ENCODE peak calls at places on chromosomes 13 and 19, in four cellular contexts. I is H9, M is mesendoderm, T is H1. A is an unnamed sample.

GRCh38 chr19:23283925-23284324 is 33.7 kb upstream of the ZNF724 start:
- DNase-seq in M (peak), T (peak), I (peak), A (peak)

GRCh38 chr13:47976325-47976724 is 24.7 kb downstream of the SUCLA2 start:
- DNase-seq in I (no peak), T (no peak), M (peak), A (no peak)

GRCh38 chr13:39565036-39565949 is 37.7 kb downstream of the LHFPL6 start:
- DNase-seq in T (peak), M (peak), I (peak), A (peak)

GRCh38 chr13:65932013-65932412 is 1298.1 kb downstream of the PCDH9 start:
- DNase-seq in T (no peak), M (no peak), I (no peak), A (no peak)

GRCh38 chr19:3440082-3440481 is 40.2 kb downstream of the SMIM24 start:
- DNase-seq in M (peak), T (no peak), I (peak), A (no peak)

GRCh38 chr19:28908941-28909340 is 304.0 kb downstream of the UQCRFS1 start:
- DNase-seq in T (no peak), M (no peak), I (no peak), A (no peak)

GRCh38 chr19:28701491-28701890 is 511.5 kb downstream of the UQCRFS1 start:
- DNase-seq in T (no peak), I (no peak), M (no peak), A (no peak)

GRCh38 chr19:2867025-2867991 is at the start of gene ZNF556:
- DNase-seq in I (no peak), M (no peak), T (no peak), A (no peak)

GRCh38 chr13:89380101-89380500 is 1708.9 kb downstream of the SLITRK5 start:
- DNase-seq in T (no peak), M (peak), I (no peak), A (no peak)

GRCh38 chr19:2587001-2587719 is 111.2 kb downstream of the GADD45B start:
- DNase-seq in M (peak), I (peak), T (no peak), A (peak)

GRCh38 chr19:12139309-12139708 is 841 bp downstream of the ZNF20 start:
- DNase-seq in T (no peak), M (no peak), I (no peak), A (peak)

GRCh38 chr19:42111811-42112210 is 20.4 kb downstream of the POU2F2 start:
- DNase-seq in I (no peak), T (no peak), M (no peak), A (peak)

GRCh38 chr13:99124695-99125334 is 75.8 kb upstream of the UBAC2 start:
- DNase-seq in M (no peak), I (no peak), T (no peak), A (peak)

GRCh38 chr13:101835920-101836319 is 383.4 kb downstream of the ITGBL1 start:
- DNase-seq in I (no peak), M (no peak), T (no peak), A (no peak)

GRCh38 chr13:27476943-27477681 is 26.7 kb upstream of the MTIF3 start:
- DNase-seq in T (no peak), M (no peak), I (no peak), A (peak)

GRCh38 chr19:2261438-2262172 is 5.4 kb upstream of the JSRP1 start:
- DNase-seq in M (peak), T (no peak), I (no peak), A (no peak)

GRCh38 chr19:52248256-52248655 is 21.1 kb upstream of the ZNF766 start:
- DNase-seq in M (peak), I (peak), T (no peak), A (peak)

DNA sequence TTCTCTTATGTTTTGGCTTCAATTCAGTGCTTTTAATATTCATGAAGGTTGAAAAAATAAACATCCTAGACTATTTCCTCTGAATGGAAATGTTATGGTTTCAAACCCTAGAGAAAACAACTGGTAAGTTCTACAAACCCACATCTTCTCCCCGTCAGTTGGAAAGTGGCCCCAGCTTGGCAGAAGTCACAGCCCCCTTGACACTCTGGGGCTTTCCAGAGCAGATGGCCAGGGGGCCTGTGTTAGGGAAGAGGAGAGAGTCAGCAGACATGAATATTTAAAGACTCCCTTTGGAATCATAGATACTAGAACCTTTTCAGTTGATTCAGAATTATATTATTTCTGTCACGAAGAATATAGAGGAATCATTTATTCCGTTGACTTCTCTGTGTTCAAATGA is 123.8 kb downstream of the SHISA2 start:
- DNase-seq in I (no peak), M (no peak), T (no peak), A (no peak)
- H4K5ac ChIP-seq in I (no peak), M (no peak), T (no peak), A (no peak)

GRCh38 chr13:46076827-46077226 is 24.3 kb upstream of the ZC3H13 start:
- DNase-seq in I (no peak), T (no peak), M (no peak), A (no peak)

GRCh38 chr13:46075811-46076210 is 23.3 kb upstream of the ZC3H13 start:
- DNase-seq in I (no peak), T (no peak), M (no peak), A (no peak)

GRCh38 chr13:46077260-46077659 is 24.7 kb upstream of the ZC3H13 start:
- DNase-seq in M (no peak), I (no peak), T (no peak), A (no peak)

GRCh38 chr13:46071590-46072249 is 19.2 kb upstream of the ZC3H13 start:
- DNase-seq in T (no peak), I (peak), M (peak), A (no peak)
- H3K9ac ChIP-seq in T (no peak), I (no peak), M (no peak), A (no peak)

GRCh38 chr19:49407482-49408015 is 15.7 kb downstream of the PTH2 start:
- DNase-seq in T (no peak), I (no peak), M (no peak), A (no peak)
- H4K5ac ChIP-seq in T (no peak), I (no peak), M (no peak), A (no peak)

GRCh38 chr19:5632241-5632612 is 9.3 kb downstream of the SAFB start:
- DNase-seq in T (no peak), I (no peak), M (no peak), A (no peak)

GRCh38 chr19:5628470-5628869 is 5.6 kb downstream of the SAFB start:
- DNase-seq in I (no peak), T (no peak), M (no peak), A (peak)

GRCh38 chr19:5631511-5632240 is 8.8 kb downstream of the SAFB start:
- DNase-seq in T (no peak), I (no peak), M (no peak), A (no peak)

GRCh38 chr19:5627395-5627904 is 4.6 kb downstream of the SAFB start:
- DNase-seq in T (no peak), M (peak), I (peak), A (peak)

GRCh38 chr19:5628919-5629481 is 6.1 kb downstream of the SAFB start:
- DNase-seq in I (no peak), M (no peak), T (no peak), A (no peak)
- H3K9ac ChIP-seq in I (no peak), M (no peak), T (no peak), A (no peak)

GRCh38 chr13:113520571-113520970 is 30.1 kb upstream of the DCUN1D2 start:
- DNase-seq in I (no peak), M (no peak), T (no peak), A (no peak)
- H4K5ac ChIP-seq in I (no peak), M (no peak), T (no peak), A (no peak)

GRCh38 chr13:46721054-46721453 is 75.9 kb downstream of the ESD start:
- DNase-seq in M (peak), I (no peak), T (no peak), A (peak)

GRCh38 chr13:46715363-46715762 is 81.6 kb downstream of the ESD start:
- DNase-seq in I (no peak), M (no peak), T (no peak), A (no peak)

GRCh38 chr13:46716821-46717220 is 80.1 kb downstream of the ESD start:
- DNase-seq in T (no peak), I (no peak), M (no peak), A (no peak)

GRCh38 chr13:46717275-46717674 is 79.7 kb downstream of the ESD start:
- DNase-seq in M (no peak), I (no peak), T (no peak), A (no peak)

DNA sequence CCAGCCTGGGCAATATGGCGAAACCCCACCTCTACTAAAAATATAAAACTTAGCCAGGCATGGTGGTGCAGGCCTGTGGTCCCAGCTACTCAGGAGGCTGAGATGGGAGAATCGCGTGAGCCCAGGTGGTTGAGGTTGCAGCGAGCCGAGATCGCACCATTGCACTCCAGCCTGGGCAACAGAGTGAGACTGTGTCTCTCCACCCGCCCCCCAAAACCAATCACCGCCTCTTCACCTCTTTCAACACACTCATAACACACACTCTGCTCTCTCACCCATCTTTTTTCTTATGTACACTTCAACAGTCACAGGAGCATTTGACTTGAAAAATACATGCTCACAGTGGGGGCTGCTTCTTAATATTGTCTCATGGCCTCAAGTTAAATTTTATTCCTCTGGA is 76.8 kb downstream of the ESD start:
- DNase-seq in I (no peak), M (no peak), T (no peak), A (no peak)
- H3K9ac ChIP-seq in I (no peak), M (no peak), T (no peak), A (no peak)

DNA sequence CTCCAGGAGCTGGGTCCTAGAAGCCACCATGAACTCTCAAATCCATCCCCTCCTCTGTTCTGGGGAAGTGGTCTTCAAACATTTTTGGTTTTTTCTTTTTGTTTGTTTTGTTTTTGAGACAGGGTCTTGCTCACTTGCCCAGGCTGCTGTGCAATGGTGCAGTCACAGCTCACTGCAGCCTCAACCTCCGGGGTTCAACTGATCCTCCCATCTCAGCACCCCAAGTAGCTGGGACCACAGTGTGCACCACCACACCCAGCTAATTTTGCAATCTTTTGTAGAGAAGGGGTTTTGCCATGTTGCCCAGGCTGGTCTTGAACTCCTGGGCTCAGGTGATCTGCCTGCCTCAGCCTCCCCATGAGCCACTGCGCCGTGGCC is 7.0 kb downstream of the BLVRB start:
- DNase-seq in T (no peak), M (no peak), I (no peak), A (no peak)
- H4K5ac ChIP-seq in T (no peak), M (no peak), I (no peak), A (no peak)

A was measured in IMR-90.